ENCODE peak calls at places on chromosomes 4 and X, in ten cellular contexts. J, V, Z, L, D, W, U, M, P and N are unnamed samples.

GRCh38 chr4:54439831-54440243 is 210.7 kb downstream of the PDGFRA start:
- DNase-seq in J (no peak), V (peak; percentile 64), Z (no peak), L (peak; percentile 9), D (no peak), W (peak; percentile 15), U (no peak), M (peak; percentile 40), P (no peak), N (no peak)

GRCh38 chr4:53116959-53117358 is 248.9 kb downstream of the SCFD2 start:
- DNase-seq in J (no peak), V (no peak), Z (no peak), L (peak; percentile 12), D (no peak), W (peak; percentile 25), U (no peak), M (no peak), P (no peak), N (no peak)

GRCh38 chr4:122798101-122798500 is 28.5 kb upstream of the FGF2 start:
- DNase-seq in J (no peak), V (peak; percentile 73), Z (no peak), L (peak; percentile 14), D (no peak), W (peak; percentile 44), U (no peak), M (peak; percentile 33), P (no peak), N (no peak)

GRCh38 chrX:103678199-103678993 is 8.1 kb downstream of the MORF4L2 start:
- DNase-seq in J (no peak), V (peak; percentile 85), Z (no peak), L (no peak), D (no peak), W (no peak), U (no peak), M (no peak), P (no peak), N (no peak)

GRCh38 chr4:73776363-73776762 is 36.0 kb downstream of the CXCL8 start:
- DNase-seq in J (no peak), V (peak; percentile 50), Z (no peak), L (no peak), D (no peak), W (peak; percentile 19), U (no peak), M (no peak), P (no peak), N (no peak)

GRCh38 chrX:149074429-149074828 is 430.7 kb downstream of the IDS start:
- DNase-seq in J (no peak), V (no peak), Z (no peak), L (peak; percentile 44), D (no peak), W (no peak), U (no peak), M (peak; percentile 39), P (no peak), N (no peak)

GRCh38 chr4:24913099-24913445 is 230 bp upstream of the CCDC149 start:
- DNase-seq in J (no peak), V (no peak), Z (no peak), L (no peak), D (no peak), W (no peak), U (no peak), M (no peak), P (no peak), N (no peak)

GRCh38 chr4:77073981-77074865 is 1.6 kb downstream of the CCNI start:
- DNase-seq in J (no peak), V (peak; percentile 18), Z (no peak), L (no peak), D (no peak), W (no peak), U (no peak), M (no peak), P (no peak), N (no peak)

GRCh38 chrX:24846551-24847170 is 152.9 kb downstream of the POLA1 start:
- DNase-seq in J (no peak), V (no peak), Z (no peak), L (no peak), D (no peak), W (peak; percentile 20), U (no peak), M (no peak), P (no peak), N (no peak)

GRCh38 chr4:16752150-16752549 is 146.3 kb downstream of the LDB2 start:
- DNase-seq in J (no peak), V (peak; percentile 43), Z (no peak), L (no peak), D (no peak), W (no peak), U (no peak), M (no peak), P (no peak), N (no peak)

GRCh38 chr4:10164877-10165283 is 48.3 kb upstream of the WDR1 start:
- DNase-seq in J (no peak), V (peak; percentile 55), Z (no peak), L (peak; percentile 16), D (peak; percentile 66), W (no peak), U (no peak), M (no peak), P (no peak), N (no peak)

GRCh38 chr4:119041951-119042560 is 93.6 kb upstream of the MYOZ2 start:
- DNase-seq in J (no peak), V (peak; percentile 77), Z (peak; percentile 50), L (peak; percentile 82), D (peak; percentile 63), W (peak; percentile 47), U (no peak), M (no peak), P (no peak), N (no peak)

GRCh38 chrX:9252182-9252581 is 212.7 kb upstream of the TBL1X start:
- DNase-seq in J (no peak), V (no peak), Z (no peak), L (no peak), D (no peak), W (no peak), U (no peak), M (no peak), P (no peak), N (no peak)

GRCh38 chrX:25013593-25014365 is 2.0 kb downstream of the ARX start:
- DNase-seq in J (peak; percentile 50), V (no peak), Z (no peak), L (peak; percentile 44), D (no peak), W (no peak), U (no peak), M (no peak), P (no peak), N (no peak)

GRCh38 chrX:18158963-18159362 is 61.7 kb downstream of the BEND2 start:
- DNase-seq in J (no peak), V (no peak), Z (no peak), L (no peak), D (no peak), W (no peak), U (no peak), M (no peak), P (no peak), N (no peak)

GRCh38 chrX:149275836-149276235 is 229.3 kb downstream of the IDS start:
- DNase-seq in J (no peak), V (no peak), Z (no peak), L (no peak), D (no peak), W (no peak), U (no peak), M (no peak), P (no peak), N (no peak)

GRCh38 chr4:128351502-128351901 is 63.9 kb upstream of the PGRMC2 start:
- DNase-seq in J (no peak), V (no peak), Z (no peak), L (no peak), D (no peak), W (no peak), U (no peak), M (no peak), P (no peak), N (no peak)

GRCh38 chr4:174503079-174503724 is 19.1 kb downstream of the HPGD start:
- DNase-seq in J (no peak), V (peak; percentile 41), Z (no peak), L (no peak), D (no peak), W (no peak), U (no peak), M (no peak), P (no peak), N (no peak)

GRCh38 chrX:85243155-85243554 is 424 bp downstream of the SATL1 start:
- DNase-seq in J (no peak), V (no peak), Z (no peak), L (no peak), D (no peak), W (no peak), U (no peak), M (no peak), P (no peak), N (no peak)

GRCh38 chrX:109926743-109927662 is 75.9 kb upstream of the TMEM164 start:
- DNase-seq in J (no peak), V (no peak), Z (no peak), L (no peak), D (no peak), W (no peak), U (no peak), M (no peak), P (no peak), N (no peak)

GRCh38 chrX:2908125-2908685 is 20.9 kb downstream of the ARSD start:
- DNase-seq in J (no peak), V (no peak), Z (no peak), L (no peak), D (no peak), W (no peak), U (no peak), M (no peak), P (no peak), N (no peak)

GRCh38 chrX:103531002-103531401 is 11.7 kb upstream of the RAB40A start:
- DNase-seq in J (no peak), V (peak; percentile 80), Z (no peak), L (no peak), D (no peak), W (no peak), U (no peak), M (no peak), P (no peak), N (no peak)

GRCh38 chr4:112296949-112297483 is at the start of gene ALPK1:
- DNase-seq in J (no peak), V (peak; percentile 86), Z (no peak), L (peak; percentile 72), D (no peak), W (no peak), U (no peak), M (no peak), P (no peak), N (no peak)

GRCh38 chr4:106607566-106607965 is 239.0 kb upstream of the GIMD1 start:
- DNase-seq in J (no peak), V (no peak), Z (no peak), L (no peak), D (no peak), W (no peak), U (no peak), M (no peak), P (no peak), N (no peak)

GRCh38 chr4:157204634-157205244 is 15.8 kb upstream of the GRIA2 start:
- DNase-seq in J (peak; percentile 61), V (no peak), Z (no peak), L (peak; percentile 45), D (peak; percentile 55), W (no peak), U (peak; percentile 77), M (no peak), P (no peak), N (no peak)

GRCh38 chrX:12978205-12979010 is 3.5 kb downstream of the TMSB4X start:
- DNase-seq in J (peak; percentile 72), V (peak; percentile 61), Z (peak; percentile 44), L (peak; percentile 93), D (no peak), W (peak; percentile 37), U (peak; percentile 85), M (peak; percentile 73), P (peak; percentile 35), N (no peak)

GRCh38 chrX:49042581-49043219 is 457 bp downstream of the TFE3 start:
- DNase-seq in J (no peak), V (peak; percentile 28), Z (no peak), L (peak; percentile 6), D (no peak), W (no peak), U (no peak), M (no peak), P (no peak), N (no peak)

GRCh38 chr4:52836653-52837052 is 25.5 kb upstream of the RASL11B start:
- DNase-seq in J (no peak), V (no peak), Z (no peak), L (no peak), D (no peak), W (no peak), U (no peak), M (no peak), P (no peak), N (no peak)